ENCODE peak calls at places on chromosomes 1 and 21, in seven cellular contexts. One of them, this sample, is unnamed.

GRCh38 chr21:44723177-44724131 is 12.1 kb upstream of the TSPEAR start:
- DNase-seq in mesenchymal stem cell: no peak
- DNase-seq in iPS DF 6.9: no peak
- DNase-seq in stimulated activated CD8-positive, alpha-beta memory T cell treated with anti-CD3 and anti-CD28 coated beads, Interleukin-15, amount 100 ng/mL, for 24 hours: no peak
- DNase-seq in KBM-7: peak
- DNase-seq in Caco-2: no peak
- DNase-seq in NCI-H1436: peak
- DNase-seq in this sample: no peak

GRCh38 chr1:226893936-226894335 is 23.5 kb downstream of the PSEN2 start:
- DNase-seq in mesenchymal stem cell: no peak
- DNase-seq in iPS DF 6.9: no peak
- DNase-seq in stimulated activated CD8-positive, alpha-beta memory T cell treated with anti-CD3 and anti-CD28 coated beads, Interleukin-15, amount 100 ng/mL, for 24 hours: no peak
- DNase-seq in KBM-7: no peak
- DNase-seq in Caco-2: no peak
- DNase-seq in NCI-H1436: no peak
- DNase-seq in this sample: no peak

GRCh38 chr1:89966666-89967065 is 28.2 kb upstream of the ZNF326 start:
- DNase-seq in mesenchymal stem cell: no peak
- DNase-seq in iPS DF 6.9: no peak
- DNase-seq in stimulated activated CD8-positive, alpha-beta memory T cell treated with anti-CD3 and anti-CD28 coated beads, Interleukin-15, amount 100 ng/mL, for 24 hours: no peak
- DNase-seq in KBM-7: peak
- DNase-seq in Caco-2: no peak
- DNase-seq in NCI-H1436: no peak
- DNase-seq in this sample: no peak

GRCh38 chr21:35635994-35636393 is 424.3 kb downstream of the SETD4 start:
- DNase-seq in mesenchymal stem cell: no peak
- DNase-seq in iPS DF 6.9: no peak
- DNase-seq in stimulated activated CD8-positive, alpha-beta memory T cell treated with anti-CD3 and anti-CD28 coated beads, Interleukin-15, amount 100 ng/mL, for 24 hours: no peak
- DNase-seq in KBM-7: no peak
- DNase-seq in Caco-2: no peak
- DNase-seq in NCI-H1436: no peak
- DNase-seq in this sample: no peak

GRCh38 chr1:14567056-14567455 is 31.4 kb upstream of the KAZN start:
- DNase-seq in mesenchymal stem cell: peak
- DNase-seq in iPS DF 6.9: peak
- DNase-seq in stimulated activated CD8-positive, alpha-beta memory T cell treated with anti-CD3 and anti-CD28 coated beads, Interleukin-15, amount 100 ng/mL, for 24 hours: no peak
- DNase-seq in KBM-7: peak
- DNase-seq in Caco-2: no peak
- DNase-seq in NCI-H1436: no peak
- DNase-seq in this sample: no peak

GRCh38 chr1:99993468-99993845 is 23.7 kb downstream of the SLC35A3 start:
- DNase-seq in mesenchymal stem cell: no peak
- DNase-seq in iPS DF 6.9: no peak
- DNase-seq in stimulated activated CD8-positive, alpha-beta memory T cell treated with anti-CD3 and anti-CD28 coated beads, Interleukin-15, amount 100 ng/mL, for 24 hours: no peak
- DNase-seq in KBM-7: no peak
- DNase-seq in Caco-2: no peak
- DNase-seq in NCI-H1436: no peak
- DNase-seq in this sample: no peak

GRCh38 chr21:25039461-25040380 is 567.6 kb downstream of the MRPL39 start:
- DNase-seq in mesenchymal stem cell: no peak
- DNase-seq in iPS DF 6.9: no peak
- DNase-seq in stimulated activated CD8-positive, alpha-beta memory T cell treated with anti-CD3 and anti-CD28 coated beads, Interleukin-15, amount 100 ng/mL, for 24 hours: no peak
- DNase-seq in KBM-7: peak
- DNase-seq in Caco-2: peak
- DNase-seq in NCI-H1436: peak
- DNase-seq in this sample: peak

GRCh38 chr1:203555484-203556046 is 61.6 kb downstream of the OPTC start:
- DNase-seq in mesenchymal stem cell: no peak
- DNase-seq in iPS DF 6.9: no peak
- DNase-seq in stimulated activated CD8-positive, alpha-beta memory T cell treated with anti-CD3 and anti-CD28 coated beads, Interleukin-15, amount 100 ng/mL, for 24 hours: no peak
- DNase-seq in KBM-7: no peak
- DNase-seq in Caco-2: no peak
- DNase-seq in NCI-H1436: no peak
- DNase-seq in this sample: no peak

GRCh38 chr1:204773246-204773645 is 87.7 kb upstream of the LRRN2 start:
- DNase-seq in mesenchymal stem cell: no peak
- DNase-seq in iPS DF 6.9: no peak
- DNase-seq in stimulated activated CD8-positive, alpha-beta memory T cell treated with anti-CD3 and anti-CD28 coated beads, Interleukin-15, amount 100 ng/mL, for 24 hours: no peak
- DNase-seq in KBM-7: no peak
- DNase-seq in Caco-2: no peak
- DNase-seq in NCI-H1436: no peak
- DNase-seq in this sample: no peak

GRCh38 chr1:241828576-241828975 is 19.4 kb upstream of the EXO1 start:
- DNase-seq in mesenchymal stem cell: no peak
- DNase-seq in iPS DF 6.9: no peak
- DNase-seq in stimulated activated CD8-positive, alpha-beta memory T cell treated with anti-CD3 and anti-CD28 coated beads, Interleukin-15, amount 100 ng/mL, for 24 hours: no peak
- DNase-seq in KBM-7: no peak
- DNase-seq in Caco-2: no peak
- DNase-seq in NCI-H1436: no peak
- DNase-seq in this sample: no peak

GRCh38 chr1:213976665-213977485 is 10.9 kb upstream of the PROX1 start:
- DNase-seq in mesenchymal stem cell: no peak
- DNase-seq in iPS DF 6.9: no peak
- DNase-seq in stimulated activated CD8-positive, alpha-beta memory T cell treated with anti-CD3 and anti-CD28 coated beads, Interleukin-15, amount 100 ng/mL, for 24 hours: no peak
- DNase-seq in KBM-7: no peak
- DNase-seq in Caco-2: no peak
- DNase-seq in NCI-H1436: no peak
- DNase-seq in this sample: no peak

GRCh38 chr1:172870901-172871606 is 179.7 kb downstream of the TNFSF18 start:
- DNase-seq in mesenchymal stem cell: peak
- DNase-seq in iPS DF 6.9: no peak
- DNase-seq in stimulated activated CD8-positive, alpha-beta memory T cell treated with anti-CD3 and anti-CD28 coated beads, Interleukin-15, amount 100 ng/mL, for 24 hours: no peak
- DNase-seq in KBM-7: no peak
- DNase-seq in Caco-2: peak
- DNase-seq in NCI-H1436: no peak
- DNase-seq in this sample: no peak

GRCh38 chr1:27368872-27369703 is 2.3 kb upstream of the MAP3K6 start:
- DNase-seq in mesenchymal stem cell: peak
- DNase-seq in iPS DF 6.9: no peak
- DNase-seq in stimulated activated CD8-positive, alpha-beta memory T cell treated with anti-CD3 and anti-CD28 coated beads, Interleukin-15, amount 100 ng/mL, for 24 hours: no peak
- DNase-seq in KBM-7: peak
- DNase-seq in Caco-2: no peak
- DNase-seq in NCI-H1436: no peak
- DNase-seq in this sample: peak

GRCh38 chr1:18191868-18192155 is 84.2 kb downstream of the IGSF21 start:
- DNase-seq in mesenchymal stem cell: no peak
- DNase-seq in iPS DF 6.9: no peak
- DNase-seq in stimulated activated CD8-positive, alpha-beta memory T cell treated with anti-CD3 and anti-CD28 coated beads, Interleukin-15, amount 100 ng/mL, for 24 hours: no peak
- DNase-seq in KBM-7: no peak
- DNase-seq in Caco-2: no peak
- DNase-seq in NCI-H1436: no peak
- DNase-seq in this sample: no peak

GRCh38 chr1:109802901-109803561 is 39.3 kb upstream of the EPS8L3 start:
- DNase-seq in mesenchymal stem cell: no peak
- DNase-seq in iPS DF 6.9: no peak
- DNase-seq in stimulated activated CD8-positive, alpha-beta memory T cell treated with anti-CD3 and anti-CD28 coated beads, Interleukin-15, amount 100 ng/mL, for 24 hours: no peak
- DNase-seq in KBM-7: no peak
- DNase-seq in Caco-2: no peak
- DNase-seq in NCI-H1436: no peak
- DNase-seq in this sample: no peak

GRCh38 chr1:46202975-46203737 is at the start of gene LURAP1:
- DNase-seq in mesenchymal stem cell: peak
- DNase-seq in iPS DF 6.9: no peak
- DNase-seq in stimulated activated CD8-positive, alpha-beta memory T cell treated with anti-CD3 and anti-CD28 coated beads, Interleukin-15, amount 100 ng/mL, for 24 hours: no peak
- DNase-seq in KBM-7: peak
- DNase-seq in Caco-2: peak
- DNase-seq in NCI-H1436: no peak
- DNase-seq in this sample: peak

GRCh38 chr1:44505210-44505993 is 100.3 kb downstream of the RNF220 start:
- DNase-seq in mesenchymal stem cell: no peak
- DNase-seq in iPS DF 6.9: no peak
- DNase-seq in stimulated activated CD8-positive, alpha-beta memory T cell treated with anti-CD3 and anti-CD28 coated beads, Interleukin-15, amount 100 ng/mL, for 24 hours: no peak
- DNase-seq in KBM-7: no peak
- DNase-seq in Caco-2: no peak
- DNase-seq in NCI-H1436: no peak
- DNase-seq in this sample: no peak

GRCh38 chr1:153963850-153964331 is 554 bp upstream of the SLC39A1 start:
- DNase-seq in mesenchymal stem cell: no peak
- DNase-seq in iPS DF 6.9: no peak
- DNase-seq in stimulated activated CD8-positive, alpha-beta memory T cell treated with anti-CD3 and anti-CD28 coated beads, Interleukin-15, amount 100 ng/mL, for 24 hours: no peak
- DNase-seq in KBM-7: no peak
- DNase-seq in Caco-2: peak
- DNase-seq in NCI-H1436: peak
- DNase-seq in this sample: peak

GRCh38 chr1:110060034-110060661 is 10.3 kb downstream of the ALX3 start:
- DNase-seq in mesenchymal stem cell: peak
- DNase-seq in iPS DF 6.9: no peak
- DNase-seq in stimulated activated CD8-positive, alpha-beta memory T cell treated with anti-CD3 and anti-CD28 coated beads, Interleukin-15, amount 100 ng/mL, for 24 hours: peak
- DNase-seq in KBM-7: peak
- DNase-seq in Caco-2: peak
- DNase-seq in NCI-H1436: peak
- DNase-seq in this sample: peak

GRCh38 chr1:165674599-165674998 is 23.8 kb downstream of the ALDH9A1 start:
- DNase-seq in mesenchymal stem cell: no peak
- DNase-seq in iPS DF 6.9: no peak
- DNase-seq in stimulated activated CD8-positive, alpha-beta memory T cell treated with anti-CD3 and anti-CD28 coated beads, Interleukin-15, amount 100 ng/mL, for 24 hours: no peak
- DNase-seq in KBM-7: no peak
- DNase-seq in Caco-2: no peak
- DNase-seq in NCI-H1436: no peak
- DNase-seq in this sample: no peak

GRCh38 chr1:6321205-6321604 is 60.3 kb upstream of the GPR153 start:
- DNase-seq in mesenchymal stem cell: no peak
- DNase-seq in iPS DF 6.9: no peak
- DNase-seq in stimulated activated CD8-positive, alpha-beta memory T cell treated with anti-CD3 and anti-CD28 coated beads, Interleukin-15, amount 100 ng/mL, for 24 hours: no peak
- DNase-seq in KBM-7: no peak
- DNase-seq in Caco-2: no peak
- DNase-seq in NCI-H1436: no peak
- DNase-seq in this sample: no peak

GRCh38 chr1:44787506-44787905 is 464 bp downstream of the BEST4 start:
- DNase-seq in mesenchymal stem cell: no peak
- DNase-seq in iPS DF 6.9: no peak
- DNase-seq in stimulated activated CD8-positive, alpha-beta memory T cell treated with anti-CD3 and anti-CD28 coated beads, Interleukin-15, amount 100 ng/mL, for 24 hours: no peak
- DNase-seq in KBM-7: no peak
- DNase-seq in Caco-2: no peak
- DNase-seq in NCI-H1436: no peak
- DNase-seq in this sample: no peak

GRCh38 chr1:22814176-22815042 is 103.8 kb downstream of the EPHB2 start:
- DNase-seq in mesenchymal stem cell: no peak
- DNase-seq in iPS DF 6.9: no peak
- DNase-seq in stimulated activated CD8-positive, alpha-beta memory T cell treated with anti-CD3 and anti-CD28 coated beads, Interleukin-15, amount 100 ng/mL, for 24 hours: no peak
- DNase-seq in KBM-7: no peak
- DNase-seq in Caco-2: no peak
- DNase-seq in NCI-H1436: no peak
- DNase-seq in this sample: no peak

GRCh38 chr1:111612006-111612405 is 7.6 kb upstream of the RAP1A start:
- DNase-seq in mesenchymal stem cell: no peak
- DNase-seq in iPS DF 6.9: no peak
- DNase-seq in stimulated activated CD8-positive, alpha-beta memory T cell treated with anti-CD3 and anti-CD28 coated beads, Interleukin-15, amount 100 ng/mL, for 24 hours: no peak
- DNase-seq in KBM-7: no peak
- DNase-seq in Caco-2: no peak
- DNase-seq in NCI-H1436: no peak
- DNase-seq in this sample: no peak

GRCh38 chr21:20698585-20698984 is 299.6 kb upstream of the NCAM2 start:
- DNase-seq in mesenchymal stem cell: no peak
- DNase-seq in iPS DF 6.9: no peak
- DNase-seq in stimulated activated CD8-positive, alpha-beta memory T cell treated with anti-CD3 and anti-CD28 coated beads, Interleukin-15, amount 100 ng/mL, for 24 hours: no peak
- DNase-seq in KBM-7: no peak
- DNase-seq in Caco-2: no peak
- DNase-seq in NCI-H1436: no peak
- DNase-seq in this sample: no peak

GRCh38 chr1:25810341-25811299 is 9.1 kb upstream of the MTFR1L start:
- DNase-seq in mesenchymal stem cell: peak
- DNase-seq in iPS DF 6.9: no peak
- DNase-seq in stimulated activated CD8-positive, alpha-beta memory T cell treated with anti-CD3 and anti-CD28 coated beads, Interleukin-15, amount 100 ng/mL, for 24 hours: peak
- DNase-seq in KBM-7: peak
- DNase-seq in Caco-2: peak
- DNase-seq in NCI-H1436: peak
- DNase-seq in this sample: peak

GRCh38 chr21:26941436-26941835 is 25.5 kb downstream of the ADAMTS5 start:
- DNase-seq in mesenchymal stem cell: no peak
- DNase-seq in iPS DF 6.9: no peak
- DNase-seq in stimulated activated CD8-positive, alpha-beta memory T cell treated with anti-CD3 and anti-CD28 coated beads, Interleukin-15, amount 100 ng/mL, for 24 hours: no peak
- DNase-seq in KBM-7: no peak
- DNase-seq in Caco-2: no peak
- DNase-seq in NCI-H1436: no peak
- DNase-seq in this sample: no peak

GRCh38 chr1:179876289-179876715 is 1.3 kb downstream of the TOR1AIP2 start:
- DNase-seq in mesenchymal stem cell: peak
- DNase-seq in iPS DF 6.9: no peak
- DNase-seq in stimulated activated CD8-positive, alpha-beta memory T cell treated with anti-CD3 and anti-CD28 coated beads, Interleukin-15, amount 100 ng/mL, for 24 hours: no peak
- DNase-seq in KBM-7: peak
- DNase-seq in Caco-2: peak
- DNase-seq in NCI-H1436: no peak
- DNase-seq in this sample: peak

GRCh38 chr21:34813266-34813886 is 144.6 kb downstream of the CLIC6 start:
- DNase-seq in mesenchymal stem cell: peak
- DNase-seq in iPS DF 6.9: no peak
- DNase-seq in stimulated activated CD8-positive, alpha-beta memory T cell treated with anti-CD3 and anti-CD28 coated beads, Interleukin-15, amount 100 ng/mL, for 24 hours: no peak
- DNase-seq in KBM-7: no peak
- DNase-seq in Caco-2: no peak
- DNase-seq in NCI-H1436: no peak
- DNase-seq in this sample: no peak

GRCh38 chr1:172647987-172648386 is 10.9 kb upstream of the FASLG start:
- DNase-seq in mesenchymal stem cell: no peak
- DNase-seq in iPS DF 6.9: no peak
- DNase-seq in stimulated activated CD8-positive, alpha-beta memory T cell treated with anti-CD3 and anti-CD28 coated beads, Interleukin-15, amount 100 ng/mL, for 24 hours: no peak
- DNase-seq in KBM-7: no peak
- DNase-seq in Caco-2: no peak
- DNase-seq in NCI-H1436: no peak
- DNase-seq in this sample: no peak

GRCh38 chr1:206699626-206700025 is 14.9 kb downstream of the MAPKAPK2 start:
- DNase-seq in mesenchymal stem cell: peak
- DNase-seq in iPS DF 6.9: no peak
- DNase-seq in stimulated activated CD8-positive, alpha-beta memory T cell treated with anti-CD3 and anti-CD28 coated beads, Interleukin-15, amount 100 ng/mL, for 24 hours: no peak
- DNase-seq in KBM-7: no peak
- DNase-seq in Caco-2: no peak
- DNase-seq in NCI-H1436: no peak
- DNase-seq in this sample: no peak

GRCh38 chr1:75811211-75811981 is 14.7 kb downstream of the MSH4 start:
- DNase-seq in mesenchymal stem cell: peak
- DNase-seq in iPS DF 6.9: no peak
- DNase-seq in stimulated activated CD8-positive, alpha-beta memory T cell treated with anti-CD3 and anti-CD28 coated beads, Interleukin-15, amount 100 ng/mL, for 24 hours: no peak
- DNase-seq in KBM-7: no peak
- DNase-seq in Caco-2: no peak
- DNase-seq in NCI-H1436: no peak
- DNase-seq in this sample: no peak

GRCh38 chr21:15759469-15759868 is 29.7 kb downstream of the USP25 start:
- DNase-seq in mesenchymal stem cell: no peak
- DNase-seq in iPS DF 6.9: no peak
- DNase-seq in stimulated activated CD8-positive, alpha-beta memory T cell treated with anti-CD3 and anti-CD28 coated beads, Interleukin-15, amount 100 ng/mL, for 24 hours: no peak
- DNase-seq in KBM-7: no peak
- DNase-seq in Caco-2: no peak
- DNase-seq in NCI-H1436: no peak
- DNase-seq in this sample: no peak

GRCh38 chr21:36149788-36150187 is 6.8 kb upstream of the DOP1B start:
- DNase-seq in mesenchymal stem cell: no peak
- DNase-seq in iPS DF 6.9: no peak
- DNase-seq in stimulated activated CD8-positive, alpha-beta memory T cell treated with anti-CD3 and anti-CD28 coated beads, Interleukin-15, amount 100 ng/mL, for 24 hours: no peak
- DNase-seq in KBM-7: no peak
- DNase-seq in Caco-2: no peak
- DNase-seq in NCI-H1436: no peak
- DNase-seq in this sample: no peak

GRCh38 chr1:22053018-22053860 is 730 bp downstream of the CDC42 start:
- DNase-seq in mesenchymal stem cell: peak
- DNase-seq in iPS DF 6.9: no peak
- DNase-seq in stimulated activated CD8-positive, alpha-beta memory T cell treated with anti-CD3 and anti-CD28 coated beads, Interleukin-15, amount 100 ng/mL, for 24 hours: peak
- DNase-seq in KBM-7: peak
- DNase-seq in Caco-2: peak
- DNase-seq in NCI-H1436: no peak
- DNase-seq in this sample: peak

GRCh38 chr1:27503033-27503432 is 13.1 kb upstream of the WASF2 start:
- DNase-seq in mesenchymal stem cell: no peak
- DNase-seq in iPS DF 6.9: no peak
- DNase-seq in stimulated activated CD8-positive, alpha-beta memory T cell treated with anti-CD3 and anti-CD28 coated beads, Interleukin-15, amount 100 ng/mL, for 24 hours: no peak
- DNase-seq in KBM-7: no peak
- DNase-seq in Caco-2: no peak
- DNase-seq in NCI-H1436: no peak
- DNase-seq in this sample: no peak

GRCh38 chr1:185562623-185563359 is 171.4 kb upstream of the HMCN1 start:
- DNase-seq in mesenchymal stem cell: no peak
- DNase-seq in iPS DF 6.9: no peak
- DNase-seq in stimulated activated CD8-positive, alpha-beta memory T cell treated with anti-CD3 and anti-CD28 coated beads, Interleukin-15, amount 100 ng/mL, for 24 hours: no peak
- DNase-seq in KBM-7: no peak
- DNase-seq in Caco-2: no peak
- DNase-seq in NCI-H1436: no peak
- DNase-seq in this sample: no peak

GRCh38 chr1:174258148-174258550 is 98.8 kb downstream of the RABGAP1L start:
- DNase-seq in mesenchymal stem cell: peak
- DNase-seq in iPS DF 6.9: no peak
- DNase-seq in stimulated activated CD8-positive, alpha-beta memory T cell treated with anti-CD3 and anti-CD28 coated beads, Interleukin-15, amount 100 ng/mL, for 24 hours: no peak
- DNase-seq in KBM-7: peak
- DNase-seq in Caco-2: peak
- DNase-seq in NCI-H1436: peak
- DNase-seq in this sample: peak

This sample was measured in ACHN.